ENCODE peak calls at places on chromosome X, in nine cellular contexts. B is suprapubic skin, N is breast epithelium, U is HL-60, M is GM12891, J is SK-N-SH, I is sigmoid colon, Q is GM12878, H is HCT116. G is an unnamed sample.

GRCh38 chrX:139058831-139059495 is 347.4 kb upstream of the FGF13 start:
- DNase-seq in B (no peak), N (no peak), U (no peak), M (no peak), J (no peak), I (no peak), Q (no peak), H (no peak), G (no peak)

GRCh38 chrX:53055244-53055849 is 6.8 kb downstream of the GPR173 start:
- DNase-seq in B (no peak), N (no peak), U (no peak), M (no peak), J (no peak), I (no peak), Q (no peak), H (no peak), G (no peak)

GRCh38 chrX:39645059-39645895 is 452.5 kb downstream of the BCOR start:
- DNase-seq in B (no peak), N (no peak), U (no peak), M (no peak), J (no peak), I (peak), Q (no peak), H (no peak), G (no peak)

GRCh38 chrX:118595501-118596042 is 100.0 kb downstream of the DOCK11 start:
- DNase-seq in B (no peak), N (no peak), U (no peak), M (no peak), J (no peak), I (no peak), Q (no peak), H (no peak), G (no peak)

GRCh38 chrX:102672876-102673275 is 21.6 kb downstream of the GPRASP1 start:
- DNase-seq in B (no peak), N (no peak), U (no peak), M (no peak), J (no peak), I (no peak), Q (no peak), H (no peak), G (no peak)

GRCh38 chrX:154417157-154417556 is 5.8 kb downstream of the TAFAZZIN start:
- DNase-seq in B (no peak), N (no peak), U (no peak), M (no peak), J (peak), I (no peak), Q (no peak), H (no peak), G (no peak)

GRCh38 chrX:136835761-136836160 is 44.8 kb downstream of the RBMX start:
- DNase-seq in B (no peak), N (no peak), U (no peak), M (no peak), J (no peak), I (no peak), Q (no peak), H (no peak), G (no peak)

GRCh38 chrX:23276475-23276874 is 58.2 kb upstream of the PTCHD1 start:
- DNase-seq in B (no peak), N (no peak), U (no peak), M (no peak), J (no peak), I (no peak), Q (no peak), H (no peak), G (no peak)

GRCh38 chrX:153353416-153353815 is 19.5 kb downstream of the ZNF275 start:
- DNase-seq in B (no peak), N (no peak), U (no peak), M (no peak), J (no peak), I (no peak), Q (no peak), H (no peak), G (no peak)

GRCh38 chrX:47129879-47130358 is 14.6 kb downstream of the NDUFB11 start:
- DNase-seq in B (no peak), N (no peak), U (no peak), M (no peak), J (no peak), I (peak), Q (no peak), H (no peak), G (no peak)

GRCh38 chrX:132900631-132901030 is 57.8 kb downstream of the HS6ST2 start:
- DNase-seq in B (no peak), N (no peak), U (no peak), M (no peak), J (no peak), I (no peak), Q (no peak), H (no peak), G (no peak)

GRCh38 chrX:7132335-7133035 is 15.0 kb upstream of the STS start:
- DNase-seq in B (no peak), N (peak), U (peak), M (no peak), J (no peak), I (no peak), Q (no peak), H (peak), G (no peak)

GRCh38 chrX:20459410-20460350 is 193.0 kb upstream of the RPS6KA3 start:
- DNase-seq in B (no peak), N (no peak), U (no peak), M (no peak), J (no peak), I (no peak), Q (no peak), H (no peak), G (no peak)

GRCh38 chrX:74924449-74925209 is 623 bp downstream of the NEXMIF start:
- DNase-seq in B (peak), N (peak), U (peak), M (peak), J (peak), I (peak), Q (no peak), H (no peak), G (no peak)

GRCh38 chrX:111917591-111917990 is 41.6 kb downstream of the TRPC5OS start:
- DNase-seq in B (no peak), N (no peak), U (no peak), M (no peak), J (no peak), I (no peak), Q (no peak), H (no peak), G (no peak)

GRCh38 chrX:129512409-129512808 is 10.9 kb downstream of the SMARCA1 start:
- DNase-seq in B (no peak), N (no peak), U (no peak), M (no peak), J (no peak), I (no peak), Q (no peak), H (no peak), G (no peak)

GRCh38 chrX:24242649-24243556 is 71.0 kb downstream of the SUPT20HL2 start:
- DNase-seq in B (peak), N (no peak), U (peak), M (no peak), J (no peak), I (peak), Q (peak), H (no peak), G (no peak)

GRCh38 chrX:123976671-123977316 is 15.3 kb downstream of the STAG2 start:
- DNase-seq in B (no peak), N (no peak), U (peak), M (no peak), J (peak), I (no peak), Q (no peak), H (no peak), G (no peak)

GRCh38 chrX:96684339-96685204 is at the start of gene DIAPH2:
- DNase-seq in B (peak), N (peak), U (peak), M (peak), J (peak), I (peak), Q (peak), H (peak), G (no peak)

GRCh38 chrX:6226646-6227444 is 1.8 kb downstream of the NLGN4X start:
- DNase-seq in B (no peak), N (no peak), U (no peak), M (no peak), J (peak), I (no peak), Q (no peak), H (no peak), G (no peak)

GRCh38 chrX:2497961-2498780 is 2.6 kb downstream of the DHRSX start:
- DNase-seq in B (no peak), N (no peak), U (no peak), M (no peak), J (no peak), I (no peak), Q (no peak), H (no peak), G (no peak)
- TF ChIP-seq POLR2AphosphoS5 in B (no peak), N (no peak), U (no peak), M (no peak), J (no peak), I (no peak), Q (no peak), H (no peak), G (no peak)

GRCh38 chrX:65674351-65674893 is 7.0 kb downstream of the MSN start:
- DNase-seq in B (no peak), N (no peak), U (no peak), M (no peak), J (no peak), I (no peak), Q (no peak), H (no peak), G (no peak)
- TF ChIP-seq POLR2AphosphoS5 in B (no peak), N (no peak), U (no peak), M (no peak), J (no peak), I (no peak), Q (no peak), H (no peak), G (no peak)

DNA sequence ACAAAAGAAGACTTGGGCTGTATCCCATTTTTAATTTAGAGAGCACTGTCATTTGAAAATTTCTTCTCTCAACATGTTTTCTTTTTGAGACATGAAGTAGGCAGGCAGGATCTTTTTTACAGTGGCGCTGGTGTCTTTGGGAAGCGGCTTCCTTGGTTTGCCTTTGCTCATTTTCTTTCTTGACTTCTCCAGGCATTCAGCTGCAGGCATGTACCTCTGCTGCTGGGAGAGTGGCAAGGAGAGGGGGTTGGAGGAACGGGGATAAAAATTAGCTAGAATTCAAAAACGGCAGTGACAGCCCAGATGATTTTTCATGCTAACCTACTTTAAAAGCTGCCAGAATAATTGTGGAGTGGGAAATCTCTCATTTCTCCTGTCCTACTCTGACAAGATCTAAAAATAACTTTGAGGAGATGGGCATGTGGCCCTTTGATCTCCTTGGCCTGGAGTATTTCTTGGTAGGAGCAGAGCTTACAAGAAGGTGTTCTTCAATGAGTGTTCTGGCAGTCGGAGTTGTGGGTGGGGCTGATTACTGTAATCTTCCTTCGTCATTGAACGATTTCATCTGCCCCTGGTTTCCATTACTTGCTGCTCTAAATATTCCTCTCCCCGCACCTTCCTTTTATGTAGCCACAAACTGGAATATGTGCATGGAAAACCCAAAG is 54.8 kb downstream of the TBL1X start:
- DNase-seq in B (no peak), N (no peak), U (no peak), M (no peak), J (no peak), I (peak), Q (no peak), H (no peak), G (no peak)
- TF ChIP-seq POLR2AphosphoS5 in B (no peak), N (no peak), U (no peak), M (no peak), J (no peak), I (peak), Q (no peak), H (no peak), G (no peak)

GRCh38 chrX:29842552-29842951 is 372.8 kb upstream of the MAGEB2 start:
- DNase-seq in B (no peak), N (no peak), U (no peak), M (no peak), J (no peak), I (no peak), Q (no peak), H (no peak), G (no peak)
- TF ChIP-seq POLR2AphosphoS5 in B (no peak), N (no peak), U (no peak), M (no peak), J (no peak), I (no peak), Q (no peak), H (no peak), G (no peak)

DNA sequence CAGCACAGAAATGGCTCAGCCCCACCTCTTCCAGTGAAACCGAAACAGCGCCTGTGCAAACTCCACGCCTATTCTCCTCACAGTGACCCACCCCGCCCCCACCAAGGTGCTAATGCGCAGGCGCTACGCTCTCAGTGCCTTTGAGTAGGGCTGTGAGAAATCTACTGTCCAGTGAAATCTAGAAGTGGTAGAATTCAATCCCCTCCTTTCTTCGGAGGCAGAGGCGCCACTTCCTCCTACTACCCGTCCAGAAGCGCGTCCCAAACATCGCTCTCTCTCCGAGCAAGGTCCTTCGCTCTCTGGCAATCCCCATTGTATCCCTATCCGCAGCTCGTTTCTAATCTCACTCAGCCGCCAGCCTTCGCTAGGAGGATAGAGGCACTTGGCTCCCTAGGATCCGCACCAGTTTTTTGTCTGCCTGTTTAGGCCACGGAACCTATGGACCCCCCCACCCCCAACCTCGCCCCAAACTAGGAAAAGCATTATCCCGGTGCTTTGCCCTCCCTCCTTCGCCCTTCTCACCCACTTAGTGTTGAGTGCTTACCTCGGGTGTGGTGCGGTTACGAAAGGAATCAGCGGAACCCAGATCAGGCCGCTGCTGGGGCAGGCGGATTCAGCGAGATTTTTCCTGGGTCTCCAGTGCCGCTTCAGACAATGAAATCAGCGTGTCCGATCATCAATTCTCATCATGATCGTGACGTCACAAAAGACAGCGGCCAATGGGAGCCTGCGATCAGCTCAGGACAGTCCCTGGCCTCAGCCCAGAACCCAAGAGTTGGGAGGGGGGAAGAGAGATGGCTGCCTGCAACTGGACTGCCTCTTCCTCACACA is at the start of gene HDX:
- DNase-seq in B (peak), N (peak), U (no peak), M (peak), J (peak), I (peak), Q (peak), H (no peak), G (peak)
- TF ChIP-seq POLR2AphosphoS5 in B (no peak), N (no peak), U (no peak), M (peak), J (peak), I (peak), Q (no peak), H (no peak), G (peak)

G was measured in vagina.